ENCODE peak calls at places on chromosomes 11 and 22, in six cellular contexts. Z is activated effector memory CD4-positive, alpha-beta T cell treated with Interleukin-2 at 50 U/mL for 16 hours; Y is HS-5; N is activated T-helper 1 cell treated with anti-CD3 and anti-CD28 coated beads, Interleukin-12 subunit alpha, Interleukin-12 subunit beta, Interleukin-2, Interleukin-4 antibody, amounts not matched to agents 30 ng/mL and 10 ng/mL and 1 ng/mL, durations not matched to agents 14 hours and 24 hours and 36 hours; I is activated CD4-positive, CD25-positive, alpha-beta regulatory T cell; Q is naive B cell. D is an unnamed sample.

GRCh38 chr11:2655320-2655719 is 44.5 kb downstream of the KCNQ1OT1 start:
- DNase-seq in Z (no peak), Y (no peak), N (no peak), I (no peak), Q (no peak), D (no peak)

GRCh38 chr22:37333724-37334460 is 51.6 kb downstream of the CYTH4 start:
- DNase-seq in Z (no peak), Y (no peak), N (no peak), I (no peak), Q (no peak), D (no peak)

GRCh38 chr11:122235615-122236014 is 119.6 kb upstream of the BLID start:
- DNase-seq in Z (no peak), Y (peak), N (no peak), I (no peak), Q (no peak), D (no peak)

GRCh38 chr22:46843691-46844297 is 81.3 kb downstream of the TBC1D22A start:
- DNase-seq in Z (no peak), Y (no peak), N (no peak), I (no peak), Q (no peak), D (no peak)

GRCh38 chr22:23269441-23270211 is 89.3 kb downstream of the BCR start:
- DNase-seq in Z (no peak), Y (no peak), N (no peak), I (no peak), Q (peak), D (no peak)

GRCh38 chr22:16717699-16718558 is 107.3 kb downstream of the XKR3 start:
- DNase-seq in Z (no peak), Y (no peak), N (no peak), I (no peak), Q (no peak), D (no peak)

GRCh38 chr11:102061276-102061675 is 14.0 kb downstream of the CFAP300 start:
- DNase-seq in Z (no peak), Y (no peak), N (no peak), I (no peak), Q (no peak), D (no peak)

GRCh38 chr11:79437981-79438630 is 2.7 kb downstream of the TENM4 start:
- DNase-seq in Z (no peak), Y (no peak), N (no peak), I (no peak), Q (no peak), D (no peak)

GRCh38 chr22:39937881-39938280 is 22.3 kb upstream of the TMA7B start:
- DNase-seq in Z (no peak), Y (no peak), N (no peak), I (no peak), Q (no peak), D (no peak)

GRCh38 chr11:103420593-103420992 is 311.4 kb downstream of the DYNC2H1 start:
- DNase-seq in Z (no peak), Y (no peak), N (no peak), I (no peak), Q (no peak), D (no peak)

GRCh38 chr11:116373107-116373506 is 399.7 kb downstream of the BUD13 start:
- DNase-seq in Z (no peak), Y (no peak), N (no peak), I (no peak), Q (no peak), D (no peak)

GRCh38 chr22:27110985-27111451 is 453.6 kb downstream of the MIAT start:
- DNase-seq in Z (no peak), Y (no peak), N (no peak), I (no peak), Q (no peak), D (no peak)

GRCh38 chr11:73177380-73178091 is 35.4 kb upstream of the FCHSD2 start:
- DNase-seq in Z (no peak), Y (no peak), N (no peak), I (no peak), Q (no peak), D (no peak)

GRCh38 chr11:64696045-64696444 is 27.0 kb downstream of the NRXN2 start:
- DNase-seq in Z (no peak), Y (no peak), N (no peak), I (no peak), Q (no peak), D (no peak)

GRCh38 chr11:131662310-131662709 is 291.9 kb downstream of the NTM start:
- DNase-seq in Z (no peak), Y (no peak), N (no peak), I (no peak), Q (no peak), D (no peak)

GRCh38 chr22:30004689-30005088 is 75.6 kb upstream of the HORMAD2 start:
- DNase-seq in Z (no peak), Y (no peak), N (no peak), I (no peak), Q (no peak), D (no peak)

GRCh38 chr11:45238724-45239123 is 47.4 kb downstream of the SYT13 start:
- DNase-seq in Z (no peak), Y (no peak), N (no peak), I (no peak), Q (no peak), D (no peak)

GRCh38 chr11:2529636-2530035 is 84.8 kb downstream of the KCNQ1 start:
- DNase-seq in Z (no peak), Y (no peak), N (no peak), I (no peak), Q (no peak), D (no peak)

GRCh38 chr11:47981667-47982404 is 1.5 kb downstream of the PTPRJ start:
- DNase-seq in Z (no peak), Y (no peak), N (no peak), I (no peak), Q (peak), D (no peak)

GRCh38 chr11:26847459-26847858 is 125.6 kb upstream of the SLC5A12 start:
- DNase-seq in Z (no peak), Y (no peak), N (no peak), I (no peak), Q (no peak), D (no peak)